ENCODE peak calls at places on chromosomes 4 and X, in nine cellular contexts. O is HepG2, I is glutamatergic neuron, N is MCF 10A, V is BJ, D is hepatocyte, J is endodermal cell, L is AG10803, H is astrocyte. R is an unnamed sample.

GRCh38 chr4:40305329-40306193 is 29.6 kb upstream of the CHRNA9 start:
- DNase-seq in L (no peak), D (no peak), J (no peak), V (no peak), O (no peak), I (no peak), N (no peak), H (no peak), R (no peak)

GRCh38 chrX:105658136-105658535 is 164.2 kb upstream of the NRK start:
- DNase-seq in V (no peak), N (peak), L (peak), J (no peak), O (no peak), D (no peak), I (no peak), H (peak), R (no peak)

GRCh38 chr4:31518796-31519250 is 798.7 kb downstream of the PCDH7 start:
- DNase-seq in V (peak), J (no peak), N (peak), O (no peak), H (peak), D (peak), I (no peak), L (peak), R (no peak)

GRCh38 chrX:85243761-85244410 is at the start of the genes SATL1 and ZNF711:
- DNase-seq in J (peak), O (peak), H (peak), I (peak), V (no peak), L (peak), D (peak), N (no peak), R (peak)

GRCh38 chrX:151973851-151974335 is 583 bp downstream of the GABRE start:
- DNase-seq in V (no peak), L (peak), I (peak), O (no peak), J (no peak), H (no peak), D (peak), N (peak), R (peak)

GRCh38 chrX:40244980-40245379 is 147.2 kb upstream of the BCOR start:
- DNase-seq in V (no peak), I (peak), O (no peak), H (peak), J (no peak), D (no peak), L (no peak), N (no peak), R (no peak)

GRCh38 chr4:37392540-37393255 is 148.2 kb downstream of the NWD2 start:
- DNase-seq in H (no peak), V (no peak), O (no peak), L (no peak), N (peak), I (no peak), D (peak), J (no peak), R (no peak)

GRCh38 chr4:92299152-92299551 is 4.6 kb upstream of the GRID2 start:
- DNase-seq in J (no peak), O (no peak), I (no peak), N (peak), L (no peak), D (no peak), H (no peak), V (no peak), R (no peak)

GRCh38 chrX:2819345-2820130 is 9.2 kb upstream of the GYG2 start:
- DNase-seq in N (peak), V (no peak), J (peak), I (no peak), L (peak), H (no peak), D (peak), O (peak), R (peak)
- TF ChIP-seq CTCF in N (peak), V (peak), J (peak), I (no peak), L (peak), H (peak), D (peak), O (peak), R (no peak)

GRCh38 chr4:153348006-153348405 is 3.5 kb downstream of the MND1 start:
- DNase-seq in I (no peak), J (no peak), O (no peak), H (peak), D (peak), L (no peak), V (no peak), N (no peak), R (no peak)

GRCh38 chr4:153345011-153345981 is 808 bp downstream of the MND1 start:
- DNase-seq in O (peak), J (peak), L (peak), I (peak), N (peak), H (peak), V (no peak), D (peak), R (peak)

GRCh38 chr4:153346031-153346430 is 1.5 kb downstream of the MND1 start:
- DNase-seq in O (no peak), J (no peak), I (no peak), N (no peak), V (no peak), D (no peak), L (no peak), H (no peak), R (no peak)

GRCh38 chr4:153347117-153347516 is 2.6 kb downstream of the MND1 start:
- DNase-seq in N (no peak), O (no peak), D (no peak), I (no peak), L (no peak), H (no peak), V (no peak), J (no peak), R (no peak)

DNA sequence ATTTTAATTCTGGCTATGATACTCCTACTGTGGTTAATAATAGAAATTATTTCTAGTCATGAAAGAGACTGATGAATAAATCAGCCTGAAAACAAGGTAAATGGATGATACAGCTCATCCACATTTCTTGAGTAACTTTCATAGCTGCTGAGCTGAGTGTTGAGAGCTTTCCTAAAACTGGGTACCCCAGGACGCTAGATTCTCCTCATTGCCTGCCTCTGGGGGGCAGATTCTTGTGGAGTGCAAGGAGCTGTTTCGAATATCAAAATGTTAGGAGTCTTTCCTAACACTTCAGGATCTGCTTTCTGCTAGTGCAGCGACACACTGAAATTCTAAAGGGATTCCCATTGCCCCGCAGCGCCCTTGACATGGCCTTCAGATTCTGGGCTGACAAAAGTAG is 2.1 kb downstream of the MND1 start:
- DNase-seq in V (no peak), N (peak), O (no peak), I (no peak), L (peak), J (peak), H (no peak), D (no peak), R (no peak)
- TF ChIP-seq CTCF in V (no peak), N (no peak), O (no peak), I (no peak), L (peak), J (peak), H (no peak), D (no peak), R (no peak)

DNA sequence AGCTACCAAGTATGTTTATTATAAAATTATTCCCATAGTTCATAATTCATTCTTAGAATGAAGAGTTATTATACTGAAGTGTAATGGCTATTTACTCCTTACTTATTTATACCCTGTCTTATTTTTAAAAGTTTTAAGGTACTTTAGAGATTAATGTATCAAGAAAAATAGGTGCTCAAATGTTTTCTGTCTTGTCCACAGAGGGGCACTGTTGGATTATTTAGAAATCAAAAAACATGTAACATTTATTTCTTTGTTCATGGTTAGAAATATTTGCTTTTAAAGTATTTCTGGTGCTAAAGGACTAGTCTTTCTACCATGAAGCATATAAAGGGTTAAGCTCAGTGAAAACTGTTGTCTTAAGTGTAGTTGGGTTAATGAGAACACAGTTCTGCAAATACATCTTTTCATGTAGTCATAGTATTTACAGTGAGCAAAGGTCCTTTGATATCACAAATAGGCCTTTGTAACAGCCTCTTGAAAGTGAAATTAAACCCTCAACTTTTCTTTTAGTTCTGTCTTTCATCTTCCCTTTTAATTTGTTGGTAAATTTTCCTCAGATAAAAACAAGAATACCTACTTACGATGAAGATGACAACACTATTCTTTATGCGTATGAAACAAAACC is 7.7 kb downstream of the SCML1 start:
- DNase-seq in L (no peak), I (no peak), N (peak), D (no peak), V (no peak), J (no peak), O (peak), H (no peak), R (no peak)
- TF ChIP-seq CTCF in L (peak), I (no peak), N (peak), D (peak), V (no peak), J (peak), O (no peak), H (peak), R (no peak)

DNA sequence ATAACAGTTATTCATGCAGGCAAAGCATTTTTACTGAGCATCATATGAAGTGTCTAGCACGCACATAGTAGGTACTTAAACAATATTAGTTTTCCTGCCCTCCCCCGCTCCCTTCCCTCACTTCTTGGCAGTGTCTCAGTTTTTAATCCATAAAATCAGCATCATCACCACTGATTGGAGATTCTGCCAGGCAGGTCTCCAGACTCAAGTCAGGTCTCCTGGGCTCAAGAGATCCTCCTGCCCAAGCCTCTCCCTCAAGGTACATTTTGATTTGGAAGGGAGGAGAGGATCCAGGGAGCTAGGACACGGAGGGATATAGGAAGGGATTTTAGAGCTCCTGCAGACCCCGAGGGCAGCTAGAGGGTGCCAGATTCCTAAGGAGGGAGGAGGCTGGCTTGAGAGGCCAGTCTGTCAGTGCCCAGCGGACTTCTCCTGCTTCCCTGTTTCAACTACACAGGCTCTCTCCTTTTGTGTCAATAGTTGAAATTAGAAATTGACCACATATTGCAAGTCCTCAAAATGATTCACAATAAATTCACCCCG is 4.4 kb upstream of the FAT1 start:
- DNase-seq in N (peak), J (peak), O (peak), D (peak), V (no peak), L (peak), I (no peak), H (no peak), R (no peak)
- TF ChIP-seq CTCF in N (no peak), J (peak), O (peak), D (peak), V (peak), L (peak), I (no peak), H (no peak), R (no peak)

DNA sequence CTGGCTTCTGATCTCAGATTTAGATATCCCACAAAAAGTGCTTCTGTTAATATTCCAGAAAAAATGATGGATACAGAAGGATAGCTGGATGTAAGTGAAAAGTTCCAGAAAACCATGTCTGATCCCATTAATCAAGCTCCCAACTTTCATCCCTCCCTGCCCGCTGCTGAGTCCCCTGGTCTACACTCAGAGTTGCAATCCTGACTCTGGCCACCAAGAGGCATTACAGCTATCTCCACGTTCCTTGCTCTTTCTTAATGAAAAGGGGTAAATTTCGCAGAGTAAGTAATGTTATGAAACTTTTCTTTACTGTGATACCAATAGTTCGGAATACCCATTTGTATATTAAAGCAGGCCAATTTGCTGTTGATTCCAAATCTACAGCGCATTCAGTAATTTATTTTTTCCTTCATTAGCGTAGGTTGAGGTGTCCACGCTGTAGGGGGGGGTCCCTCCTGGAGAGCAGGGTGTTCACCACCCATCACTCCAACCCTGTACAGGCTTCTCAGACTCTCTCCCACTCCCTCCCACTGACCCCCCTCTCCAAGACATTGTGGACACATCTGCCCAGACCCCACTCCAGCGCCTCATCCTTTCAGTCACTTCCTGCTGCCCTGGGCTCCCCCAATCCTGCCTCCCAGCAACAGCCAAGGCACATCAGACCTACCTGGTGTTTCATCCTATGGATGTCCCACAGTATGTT is 55.1 kb downstream of the RAB40A start:
- DNase-seq in H (peak), L (peak), J (peak), N (peak), I (peak), V (no peak), D (peak), O (peak), R (peak)
- TF ChIP-seq CTCF in H (peak), L (peak), J (peak), N (peak), I (no peak), V (peak), D (peak), O (no peak), R (no peak)

GRCh38 chr4:133839326-133839725 is 362.3 kb downstream of the PABPC4L start:
- DNase-seq in I (no peak), H (no peak), O (no peak), V (no peak), N (peak), D (no peak), L (no peak), J (no peak), R (no peak)
- TF ChIP-seq CTCF in I (no peak), H (no peak), O (no peak), V (no peak), N (no peak), D (no peak), L (no peak), J (peak), R (no peak)

DNA sequence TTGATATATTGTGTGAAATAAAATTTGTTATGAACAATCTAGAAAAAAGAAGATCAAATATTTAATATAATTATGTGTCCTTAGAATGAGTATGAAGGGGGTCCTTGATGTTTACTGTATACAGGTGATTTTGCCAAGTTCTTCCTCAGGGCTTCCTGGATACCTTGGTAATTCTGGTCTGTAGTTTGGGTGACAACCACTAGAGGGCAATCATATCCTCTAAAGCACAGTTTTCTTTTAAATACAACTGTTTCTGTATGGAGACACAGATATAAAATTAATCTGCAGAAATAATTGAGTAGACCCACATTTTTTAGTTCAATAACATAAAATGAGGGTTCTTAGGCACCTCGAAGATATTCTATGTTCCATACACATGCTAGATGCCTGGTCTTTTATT is 157.7 kb downstream of the SPANXN1 start:
- DNase-seq in J (peak), D (peak), H (no peak), I (no peak), N (peak), L (peak), V (no peak), O (peak), R (no peak)
- TF ChIP-seq CTCF in J (peak), D (peak), H (peak), I (peak), N (peak), L (peak), V (peak), O (no peak), R (peak)

GRCh38 chr4:137861682-137862081 is 329.4 kb upstream of the PCDH18 start:
- DNase-seq in O (no peak), L (peak), N (peak), D (peak), H (no peak), I (no peak), J (no peak), V (no peak), R (no peak)
- TF ChIP-seq CTCF in O (no peak), L (peak), N (peak), D (peak), H (peak), I (peak), J (peak), V (peak), R (no peak)

DNA sequence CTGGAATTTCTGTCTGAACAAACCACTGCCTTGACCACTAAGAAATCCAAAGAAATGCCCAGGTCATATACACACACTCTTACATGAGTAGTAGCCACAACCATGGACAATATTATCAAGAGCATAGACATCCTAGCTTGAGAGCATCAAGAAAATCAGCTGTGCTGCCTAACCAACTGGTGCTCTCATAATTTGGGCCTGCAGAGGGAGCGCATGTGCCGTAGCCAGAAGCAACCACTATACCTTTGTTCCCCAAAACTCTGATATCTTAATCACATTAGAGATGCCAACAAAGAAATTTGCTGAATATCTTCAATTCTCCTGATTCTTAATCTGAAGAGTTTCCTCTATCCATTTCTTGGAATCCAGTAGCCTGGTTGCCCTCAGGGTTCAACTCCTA is 163.6 kb downstream of the ZNF674 start:
- DNase-seq in O (peak), J (peak), D (peak), H (peak), V (no peak), I (peak), L (peak), N (peak), R (peak)
- TF ChIP-seq CTCF in O (peak), J (peak), D (peak), H (peak), V (peak), I (peak), L (peak), N (peak), R (no peak)